ENCODE peak calls at places on chromosome 15, in seven cellular contexts. B is K562; Y is A549; D is activated CD8-positive, alpha-beta T cell treated with anti-CD3 and anti-CD28 coated beads, Interleukin-2, amount 10 ng/mL, durations not matched to agents 7 days and 5 days; F is stimulated activated CD4-positive, alpha-beta T cell treated with anti-CD3 and anti-CD28 coated beads, Interleukin-4, amount 100 ng/mL, for 4 hours; W is activated CD4-positive, alpha-beta T cell treated with anti-CD3 and anti-CD28 coated beads, Interleukin-2, amount 50 U/mL, for 24 hours; E is NCI-H226. I is an unnamed sample.

GRCh38 chr15:68614621-68615035 is 35.8 kb downstream of the CORO2B start:
- DNase-seq in E (no peak), D (no peak), B (no peak), W (no peak), F (no peak), Y (no peak), I (no peak)

GRCh38 chr15:33601461-33601860 is 290.7 kb downstream of the RYR3 start:
- DNase-seq in Y (no peak), E (no peak), D (no peak), B (no peak), W (no peak), F (no peak), I (no peak)

GRCh38 chr15:70830615-70831014 is 23.3 kb downstream of the LARP6 start:
- DNase-seq in E (no peak), Y (no peak), B (no peak), D (no peak), F (no peak), W (no peak), I (no peak)

GRCh38 chr15:61994216-61994615 is 66.0 kb downstream of the VPS13C start:
- DNase-seq in B (no peak), F (no peak), W (no peak), E (peak; percentile 90), Y (no peak), D (no peak), I (no peak)

GRCh38 chr15:78987891-78988360 is 43.1 kb upstream of the CTSH start:
- DNase-seq in W (no peak), B (no peak), Y (no peak), F (no peak), D (no peak), E (no peak), I (no peak)

GRCh38 chr15:91104111-91104510 is 4.1 kb downstream of the SV2B start:
- DNase-seq in W (no peak), B (no peak), Y (no peak), E (no peak), D (no peak), F (no peak), I (no peak)

GRCh38 chr15:97874139-97874538 is 86.4 kb upstream of the ARRDC4 start:
- DNase-seq in W (no peak), Y (no peak), F (no peak), B (peak; percentile 56), D (no peak), E (no peak), I (no peak)

GRCh38 chr15:78003539-78004008 is 73.9 kb downstream of the TBC1D2B start:
- DNase-seq in W (no peak), Y (no peak), E (no peak), D (no peak), B (no peak), F (no peak), I (no peak)

GRCh38 chr15:66169023-66169422 is 84.5 kb downstream of the MEGF11 start:
- DNase-seq in W (no peak), B (no peak), D (peak; percentile 33), Y (no peak), F (no peak), E (no peak), I (no peak)

GRCh38 chr15:73900129-73900712 is 26.0 kb upstream of the LOXL1 start:
- DNase-seq in B (no peak), Y (no peak), F (no peak), E (peak; percentile 39), D (no peak), W (no peak), I (no peak)

GRCh38 chr15:89021224-89021623 is 67.0 kb upstream of the ABHD2 start:
- DNase-seq in Y (no peak), F (no peak), W (no peak), B (no peak), D (no peak), E (no peak), I (no peak)

GRCh38 chr15:47870300-47870955 is 153.1 kb downstream of the SEMA6D start:
- DNase-seq in W (no peak), Y (no peak), B (no peak), E (no peak), D (no peak), F (no peak), I (no peak)